ENCODE peak calls at places on chromosomes 13 and 19, in five cellular contexts. One of them, this sample, is unnamed.

GRCh38 chr19:57903298-57904174 is 12.9 kb downstream of the ZNF417 start:
- DNase-seq in transverse colon: no peak
- DNase-seq in A673: peak; percentile 72
- DNase-seq in tibial artery: no peak
- DNase-seq in mucosa of descending colon: peak; percentile 36
- DNase-seq in this sample: peak; percentile 35

GRCh38 chr13:21987793-21988192 is 316.9 kb downstream of the FGF9 start:
- DNase-seq in transverse colon: no peak
- DNase-seq in A673: no peak
- DNase-seq in tibial artery: no peak
- DNase-seq in mucosa of descending colon: no peak
- DNase-seq in this sample: no peak

GRCh38 chr19:10744848-10745293 is 27.0 kb downstream of the DNM2 start:
- DNase-seq in transverse colon: peak; percentile 65
- DNase-seq in A673: no peak
- DNase-seq in tibial artery: no peak
- DNase-seq in mucosa of descending colon: peak; percentile 73
- DNase-seq in this sample: no peak

GRCh38 chr19:39926170-39926755 is 8.2 kb downstream of the FCGBP start:
- DNase-seq in transverse colon: no peak
- DNase-seq in A673: no peak
- DNase-seq in tibial artery: no peak
- DNase-seq in mucosa of descending colon: no peak
- DNase-seq in this sample: no peak

GRCh38 chr19:55641376-55642152 is 762 bp downstream of the ZNF580 start:
- DNase-seq in transverse colon: no peak
- DNase-seq in A673: peak; percentile 55
- DNase-seq in tibial artery: no peak
- DNase-seq in mucosa of descending colon: no peak
- DNase-seq in this sample: peak; percentile 45

GRCh38 chr19:49560358-49560900 is 19.9 kb downstream of the NOSIP start:
- DNase-seq in transverse colon: peak; percentile 49
- DNase-seq in A673: no peak
- DNase-seq in tibial artery: peak; percentile 72
- DNase-seq in mucosa of descending colon: peak; percentile 67
- DNase-seq in this sample: peak; percentile 90

GRCh38 chr13:47251771-47252170 is 354.9 kb upstream of the HTR2A start:
- DNase-seq in transverse colon: no peak
- DNase-seq in A673: no peak
- DNase-seq in tibial artery: no peak
- DNase-seq in mucosa of descending colon: no peak
- DNase-seq in this sample: no peak

GRCh38 chr13:41565221-41565620 is 107.9 kb downstream of the RGCC start:
- DNase-seq in transverse colon: no peak
- DNase-seq in A673: peak; percentile 25
- DNase-seq in tibial artery: no peak
- DNase-seq in mucosa of descending colon: no peak
- DNase-seq in this sample: no peak

GRCh38 chr19:38204096-38204495 is 19.9 kb downstream of the DPF1 start:
- DNase-seq in transverse colon: no peak
- DNase-seq in A673: no peak
- DNase-seq in tibial artery: no peak
- DNase-seq in mucosa of descending colon: no peak
- DNase-seq in this sample: peak; percentile 25

GRCh38 chr19:42325308-42325895 is at the start of gene MEGF8:
- DNase-seq in transverse colon: peak; percentile 99
- DNase-seq in A673: peak; percentile 100
- DNase-seq in tibial artery: peak; percentile 99
- DNase-seq in mucosa of descending colon: peak; percentile 99
- DNase-seq in this sample: peak; percentile 99

GRCh38 chr19:42324655-42325307 is 654 bp upstream of the MEGF8 start:
- DNase-seq in transverse colon: peak; percentile 22
- DNase-seq in A673: no peak
- DNase-seq in tibial artery: no peak
- DNase-seq in mucosa of descending colon: peak; percentile 49
- DNase-seq in this sample: no peak

GRCh38 chr19:42323473-42323851 is 2.0 kb upstream of the MEGF8 start:
- DNase-seq in transverse colon: peak; percentile 21
- DNase-seq in A673: no peak
- DNase-seq in tibial artery: no peak
- DNase-seq in mucosa of descending colon: no peak
- DNase-seq in this sample: no peak

GRCh38 chr19:42322305-42322704 is 3.1 kb upstream of the MEGF8 start:
- DNase-seq in transverse colon: no peak
- DNase-seq in A673: no peak
- DNase-seq in tibial artery: no peak
- DNase-seq in mucosa of descending colon: no peak
- DNase-seq in this sample: no peak

GRCh38 chr19:42323852-42324654 is 1.4 kb upstream of the MEGF8 start:
- DNase-seq in transverse colon: peak; percentile 32
- DNase-seq in A673: peak; percentile 37
- DNase-seq in tibial artery: no peak
- DNase-seq in mucosa of descending colon: peak; percentile 48
- DNase-seq in this sample: no peak
- H3K4me3 ChIP-seq in transverse colon: peak overlapping the region; percentile 93
- H3K4me3 ChIP-seq in A673: peak overlapping the region; percentile 88
- H3K4me3 ChIP-seq in tibial artery: peak overlapping the region; percentile 84
- H3K4me3 ChIP-seq in mucosa of descending colon: no peak overlapping the region
- H3K4me3 ChIP-seq in this sample: no peak overlapping the region

GRCh38 chr13:112062047-112062618 is 4.8 kb upstream of the SOX1 start:
- DNase-seq in transverse colon: no peak
- DNase-seq in A673: no peak
- DNase-seq in tibial artery: no peak
- DNase-seq in mucosa of descending colon: no peak
- DNase-seq in this sample: no peak

GRCh38 chr13:112061367-112062046 is 5.4 kb upstream of the SOX1 start:
- DNase-seq in transverse colon: no peak
- DNase-seq in A673: no peak
- DNase-seq in tibial artery: no peak
- DNase-seq in mucosa of descending colon: no peak
- DNase-seq in this sample: no peak

GRCh38 chr13:112063807-112064206 is 3.1 kb upstream of the SOX1 start:
- DNase-seq in transverse colon: no peak
- DNase-seq in A673: no peak
- DNase-seq in tibial artery: no peak
- DNase-seq in mucosa of descending colon: no peak
- DNase-seq in this sample: no peak

GRCh38 chr13:112063309-112063626 is 3.7 kb upstream of the SOX1 start:
- DNase-seq in transverse colon: no peak
- DNase-seq in A673: no peak
- DNase-seq in tibial artery: no peak
- DNase-seq in mucosa of descending colon: no peak
- DNase-seq in this sample: no peak

DNA sequence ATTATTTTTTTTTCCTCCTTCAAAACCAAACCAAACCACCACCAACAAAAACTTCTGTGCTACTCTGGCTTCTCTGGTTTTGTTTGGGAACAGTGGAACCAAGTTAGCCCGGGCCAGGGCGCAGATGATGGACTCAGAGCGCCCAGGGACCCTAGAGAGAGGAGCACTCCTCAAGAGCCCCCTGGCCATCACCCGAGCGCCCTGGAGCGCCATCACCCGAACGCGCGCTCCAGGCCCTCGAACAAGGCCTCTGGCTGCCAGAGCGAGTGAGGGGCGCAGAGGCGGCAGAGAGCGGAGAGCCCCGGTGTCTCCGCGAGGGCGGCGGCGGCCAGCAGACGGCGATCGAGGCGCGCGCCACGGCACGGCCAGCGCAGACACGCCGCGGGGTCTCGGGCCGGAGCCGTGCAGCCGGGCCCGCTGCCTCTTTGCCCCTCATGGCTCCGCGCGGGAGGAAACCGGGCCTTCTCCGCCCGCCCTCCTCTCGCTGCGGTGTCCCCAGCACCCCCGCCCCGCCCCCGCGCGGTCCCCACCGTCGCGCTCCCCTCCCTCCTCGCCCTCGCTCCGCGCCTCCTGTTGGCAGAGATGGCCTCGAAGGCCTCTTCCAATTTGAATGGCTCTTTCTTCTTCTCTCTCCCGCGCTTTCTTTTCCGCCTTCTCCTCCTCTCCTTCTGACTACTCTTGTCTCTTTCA is 4.2 kb upstream of the SOX1 start:
- DNase-seq in transverse colon: no peak
- DNase-seq in A673: no peak
- DNase-seq in tibial artery: no peak
- DNase-seq in mucosa of descending colon: peak; percentile 31
- DNase-seq in this sample: no peak
- H3K4me3 ChIP-seq in transverse colon: no peak overlapping the region
- H3K4me3 ChIP-seq in A673: no peak overlapping the region
- H3K4me3 ChIP-seq in tibial artery: no peak overlapping the region
- H3K4me3 ChIP-seq in mucosa of descending colon: no peak overlapping the region
- H3K4me3 ChIP-seq in this sample: no peak overlapping the region

GRCh38 chr19:47740866-47741519 is 4.4 kb upstream of the NOP53 start:
- DNase-seq in transverse colon: no peak
- DNase-seq in A673: no peak
- DNase-seq in tibial artery: peak; percentile 75
- DNase-seq in mucosa of descending colon: no peak
- DNase-seq in this sample: no peak
- H3K4me3 ChIP-seq in transverse colon: no peak overlapping the region
- H3K4me3 ChIP-seq in A673: no peak overlapping the region
- H3K4me3 ChIP-seq in tibial artery: no peak overlapping the region
- H3K4me3 ChIP-seq in mucosa of descending colon: no peak overlapping the region
- H3K4me3 ChIP-seq in this sample: no peak overlapping the region

DNA sequence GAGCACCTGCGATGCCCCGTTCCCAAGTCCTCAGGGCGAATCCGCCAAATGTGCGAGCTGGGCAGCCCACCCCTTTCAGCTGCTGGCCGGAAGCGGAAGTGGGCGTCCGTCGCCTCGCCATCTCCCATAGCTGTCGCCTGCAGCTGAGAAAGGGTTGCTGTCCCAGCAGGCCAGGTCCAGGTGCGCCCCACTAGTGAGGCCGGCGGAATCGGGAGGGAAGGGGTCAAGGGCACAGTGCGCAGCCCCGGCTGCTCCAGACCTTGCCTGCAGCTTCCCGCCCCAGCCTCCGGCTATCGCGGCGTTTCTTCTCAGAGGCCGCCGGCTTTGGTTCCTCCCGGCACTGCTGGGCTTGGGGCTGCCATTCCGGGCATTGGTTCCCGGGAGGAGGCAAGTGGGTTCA is at the start of gene ZNF177:
- DNase-seq in transverse colon: no peak
- DNase-seq in A673: peak; percentile 41
- DNase-seq in tibial artery: no peak
- DNase-seq in mucosa of descending colon: no peak
- DNase-seq in this sample: peak; percentile 78
- H3K4me3 ChIP-seq in transverse colon: no peak within 1 kb of the TSS
- H3K4me3 ChIP-seq in A673: peak within 1 kb of the TSS; percentile 42
- H3K4me3 ChIP-seq in tibial artery: no peak within 1 kb of the TSS
- H3K4me3 ChIP-seq in mucosa of descending colon: no peak within 1 kb of the TSS
- H3K4me3 ChIP-seq in this sample: peak within 1 kb of the TSS; percentile 76